ENCODE peak calls at places on chromosomes 3 and 15, in four cellular contexts. One of them, this sample, is unnamed.

GRCh38 chr15:51969728-51970127 is 1.9 kb downstream of the LEO1 start:
- DNase-seq in GM12878: no peak
- DNase-seq in K562: no peak
- DNase-seq in HepG2: no peak
- DNase-seq in this sample: no peak

GRCh38 chr3:139629033-139629432 is 48.7 kb downstream of the NMNAT3 start:
- DNase-seq in GM12878: no peak
- DNase-seq in K562: peak; percentile 9
- DNase-seq in HepG2: peak; percentile 36
- DNase-seq in this sample: peak; percentile 66

GRCh38 chr15:29695486-29696167 is 126.6 kb downstream of the TJP1 start:
- DNase-seq in GM12878: no peak
- DNase-seq in K562: peak; percentile 50
- DNase-seq in HepG2: peak; percentile 37
- DNase-seq in this sample: peak; percentile 48

GRCh38 chr3:55159016-55159415 is 231.2 kb upstream of the LRTM1 start:
- DNase-seq in GM12878: no peak
- DNase-seq in K562: no peak
- DNase-seq in HepG2: no peak
- DNase-seq in this sample: no peak

GRCh38 chr3:54733079-54733478 is 194.8 kb downstream of the LRTM1 start:
- DNase-seq in GM12878: no peak
- DNase-seq in K562: no peak
- DNase-seq in HepG2: no peak
- DNase-seq in this sample: no peak

GRCh38 chr3:52099006-52099405 is 42.6 kb upstream of the DUSP7 start:
- DNase-seq in GM12878: no peak
- DNase-seq in K562: no peak
- DNase-seq in HepG2: peak; percentile 38
- DNase-seq in this sample: no peak

GRCh38 chr3:30778923-30779322 is 115.5 kb downstream of the GADL1 start:
- DNase-seq in GM12878: no peak
- DNase-seq in K562: no peak
- DNase-seq in HepG2: no peak
- DNase-seq in this sample: no peak

GRCh38 chr3:194521514-194522260 is 34.9 kb upstream of the ATP13A3 start:
- DNase-seq in GM12878: no peak
- DNase-seq in K562: no peak
- DNase-seq in HepG2: no peak
- DNase-seq in this sample: no peak

GRCh38 chr15:66707310-66708160 is 5.5 kb downstream of the SMAD6 start:
- DNase-seq in GM12878: no peak
- DNase-seq in K562: no peak
- DNase-seq in HepG2: peak; percentile 47
- DNase-seq in this sample: peak; percentile 88

GRCh38 chr15:43901485-43901884 is 74.7 kb downstream of the WDR76 start:
- DNase-seq in GM12878: no peak
- DNase-seq in K562: no peak
- DNase-seq in HepG2: no peak
- DNase-seq in this sample: no peak

GRCh38 chr15:75868019-75868418 is 24.8 kb downstream of the UBE2Q2 start:
- DNase-seq in GM12878: no peak
- DNase-seq in K562: no peak
- DNase-seq in HepG2: no peak
- DNase-seq in this sample: no peak

GRCh38 chr3:74651239-74651638 is 36.8 kb upstream of the CNTN3 start:
- DNase-seq in GM12878: no peak
- DNase-seq in K562: no peak
- DNase-seq in HepG2: no peak
- DNase-seq in this sample: no peak

GRCh38 chr3:107641572-107642307 is 119.0 kb downstream of the BBX start:
- DNase-seq in GM12878: no peak
- DNase-seq in K562: no peak
- DNase-seq in HepG2: no peak
- DNase-seq in this sample: no peak

GRCh38 chr3:126496894-126497850 is 20.4 kb downstream of the UROC1 start:
- DNase-seq in GM12878: no peak
- DNase-seq in K562: no peak
- DNase-seq in HepG2: no peak
- DNase-seq in this sample: no peak

GRCh38 chr3:145959457-145960088 is 201.4 kb downstream of the PLOD2 start:
- DNase-seq in GM12878: no peak
- DNase-seq in K562: no peak
- DNase-seq in HepG2: no peak
- DNase-seq in this sample: no peak

GRCh38 chr3:196632033-196632751 is 7.3 kb upstream of the NRROS start:
- DNase-seq in GM12878: peak; percentile 69
- DNase-seq in K562: peak; percentile 97
- DNase-seq in HepG2: peak; percentile 54
- DNase-seq in this sample: peak; percentile 95

GRCh38 chr3:105130911-105131310 is 235.8 kb upstream of the ALCAM start:
- DNase-seq in GM12878: no peak
- DNase-seq in K562: no peak
- DNase-seq in HepG2: no peak
- DNase-seq in this sample: no peak

GRCh38 chr3:77319711-77320110 is 279.8 kb downstream of the ROBO2 start:
- DNase-seq in GM12878: no peak
- DNase-seq in K562: peak; percentile 21
- DNase-seq in HepG2: peak; percentile 15
- DNase-seq in this sample: peak; percentile 73

GRCh38 chr3:127483902-127484591 is 106.5 kb downstream of the TPRA1 start:
- DNase-seq in GM12878: peak; percentile 38
- DNase-seq in K562: no peak
- DNase-seq in HepG2: no peak
- DNase-seq in this sample: no peak

GRCh38 chr15:64455951-64456350 is 4.4 kb upstream of the ZNF609 start:
- DNase-seq in GM12878: no peak
- DNase-seq in K562: no peak
- DNase-seq in HepG2: no peak
- DNase-seq in this sample: no peak

GRCh38 chr3:56075089-56075488 is 393.2 kb downstream of the ERC2 start:
- DNase-seq in GM12878: no peak
- DNase-seq in K562: no peak
- DNase-seq in HepG2: no peak
- DNase-seq in this sample: no peak

GRCh38 chr3:127676921-127677351 is 4.2 kb downstream of the ABTB1 start:
- DNase-seq in GM12878: no peak
- DNase-seq in K562: no peak
- DNase-seq in HepG2: no peak
- DNase-seq in this sample: no peak

GRCh38 chr15:86610038-86610437 is 530.4 kb downstream of the AGBL1 start:
- DNase-seq in GM12878: no peak
- DNase-seq in K562: no peak
- DNase-seq in HepG2: no peak
- DNase-seq in this sample: no peak

GRCh38 chr3:110575702-110576101 is 495.9 kb upstream of the NECTIN3 start:
- DNase-seq in GM12878: no peak
- DNase-seq in K562: no peak
- DNase-seq in HepG2: no peak
- DNase-seq in this sample: peak; percentile 20

GRCh38 chr15:60713096-60714084 is 234.4 kb upstream of the ICE2 start:
- DNase-seq in GM12878: no peak
- DNase-seq in K562: no peak
- DNase-seq in HepG2: no peak
- DNase-seq in this sample: no peak

GRCh38 chr15:73232771-73233170 is 136.0 kb downstream of the HCN4 start:
- DNase-seq in GM12878: no peak
- DNase-seq in K562: no peak
- DNase-seq in HepG2: no peak
- DNase-seq in this sample: no peak

GRCh38 chr3:68999605-69000004 is 13.9 kb downstream of the EOGT start:
- DNase-seq in GM12878: no peak
- DNase-seq in K562: no peak
- DNase-seq in HepG2: no peak
- DNase-seq in this sample: no peak

GRCh38 chr3:175258763-175259162 is 399.6 kb downstream of the NAALADL2 start:
- DNase-seq in GM12878: no peak
- DNase-seq in K562: no peak
- DNase-seq in HepG2: no peak
- DNase-seq in this sample: no peak

GRCh38 chr15:69093127-69093526 is 67.3 kb upstream of the GLCE start:
- DNase-seq in GM12878: no peak
- DNase-seq in K562: peak; percentile 67
- DNase-seq in HepG2: no peak
- DNase-seq in this sample: peak; percentile 37

GRCh38 chr3:77186728-77187127 is 146.8 kb downstream of the ROBO2 start:
- DNase-seq in GM12878: no peak
- DNase-seq in K562: no peak
- DNase-seq in HepG2: no peak
- DNase-seq in this sample: no peak

GRCh38 chr3:118817748-118818165 is 216.9 kb downstream of the IGSF11 start:
- DNase-seq in GM12878: no peak
- DNase-seq in K562: peak; percentile 62
- DNase-seq in HepG2: peak; percentile 48
- DNase-seq in this sample: peak; percentile 88

GRCh38 chr3:126554560-126555525 is 3.9 kb downstream of the C3orf22 start:
- DNase-seq in GM12878: no peak
- DNase-seq in K562: no peak
- DNase-seq in HepG2: peak; percentile 25
- DNase-seq in this sample: no peak

DNA sequence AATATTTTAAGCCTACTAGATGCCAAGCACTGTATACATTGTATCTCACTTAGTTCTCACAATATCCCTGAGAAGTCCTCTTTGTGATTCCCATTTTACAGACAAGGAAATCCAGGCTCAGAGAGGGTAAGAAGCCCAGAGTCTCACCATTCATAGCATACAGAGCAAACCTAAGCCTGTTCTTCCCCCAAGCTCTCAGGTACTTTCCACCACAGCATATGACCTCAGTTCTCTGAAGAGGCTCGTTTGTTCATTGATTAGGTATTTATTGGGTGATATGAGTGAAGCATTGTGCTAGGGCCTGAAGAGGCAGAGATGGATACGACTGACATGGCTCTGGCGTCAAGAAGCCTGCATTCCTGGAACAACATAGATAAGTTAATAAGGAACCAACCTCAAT is 310.9 kb upstream of the UMPS start:
- DNase-seq in GM12878: no peak
- DNase-seq in K562: no peak
- DNase-seq in HepG2: no peak
- DNase-seq in this sample: no peak
- TF ChIP-seq CREB1 in GM12878: no peak
- TF ChIP-seq CREB1 in K562: no peak
- TF ChIP-seq CREB1 in HepG2: no peak
- TF ChIP-seq CREB1 in this sample: no peak

GRCh38 chr3:45132568-45133211 is 13.5 kb downstream of the CDCP1 start:
- DNase-seq in GM12878: no peak
- DNase-seq in K562: no peak
- DNase-seq in HepG2: no peak
- DNase-seq in this sample: no peak
- TF ChIP-seq REST in GM12878: no peak
- TF ChIP-seq REST in K562: no peak
- TF ChIP-seq REST in HepG2: no peak
- TF ChIP-seq REST in this sample: no peak

DNA sequence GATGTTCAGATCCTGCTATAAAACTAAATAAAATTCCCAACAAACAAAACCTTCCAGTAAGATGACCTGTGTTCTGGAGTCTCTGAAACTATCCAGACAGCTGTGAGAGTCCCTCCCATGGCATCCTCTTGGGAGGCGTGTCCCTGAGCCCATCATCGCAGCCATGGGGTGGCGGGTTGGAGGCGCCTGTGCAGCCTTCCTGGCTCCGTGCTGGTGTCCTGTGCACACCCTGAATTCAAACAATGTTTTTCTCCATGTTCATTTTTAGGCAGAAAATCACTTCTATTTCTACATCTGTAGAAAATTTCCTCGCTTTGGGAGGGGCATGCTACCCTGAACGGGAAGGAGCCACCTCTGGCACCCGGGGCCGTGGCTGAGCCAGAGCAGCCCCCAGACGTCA is 19.4 kb upstream of the OCA2 start:
- DNase-seq in GM12878: no peak
- DNase-seq in K562: no peak
- DNase-seq in HepG2: no peak
- DNase-seq in this sample: no peak
- H3K36me3 ChIP-seq in GM12878: peaks cover 9% of the 10 kb centered on the region
- H3K36me3 ChIP-seq in K562: peaks cover 89% of the 10 kb centered on the region
- H3K36me3 ChIP-seq in HepG2: peaks cover 17% of the 10 kb centered on the region
- H3K36me3 ChIP-seq in this sample: peaks cover 8% of the 10 kb centered on the region

GRCh38 chr3:106256249-106256957 is 387.6 kb upstream of the CBLB start:
- DNase-seq in GM12878: peak; percentile 40
- DNase-seq in K562: no peak
- DNase-seq in HepG2: no peak
- DNase-seq in this sample: no peak
- TF ChIP-seq CREB1 in GM12878: no peak
- TF ChIP-seq CREB1 in K562: no peak
- TF ChIP-seq CREB1 in HepG2: no peak
- TF ChIP-seq CREB1 in this sample: no peak

GRCh38 chr15:78047631-78048409 is 29.7 kb downstream of the TBC1D2B start:
- DNase-seq in GM12878: no peak
- DNase-seq in K562: no peak
- DNase-seq in HepG2: no peak
- DNase-seq in this sample: no peak
- TF ChIP-seq REST in GM12878: no peak
- TF ChIP-seq REST in K562: no peak
- TF ChIP-seq REST in HepG2: no peak
- TF ChIP-seq REST in this sample: no peak

GRCh38 chr3:100743535-100743934 is 34.2 kb downstream of the TFG start:
- DNase-seq in GM12878: no peak
- DNase-seq in K562: no peak
- DNase-seq in HepG2: no peak
- DNase-seq in this sample: no peak
- H3K36me3 ChIP-seq in GM12878: peaks cover 41% of the 10 kb centered on the region
- H3K36me3 ChIP-seq in K562: peaks cover 93% of the 10 kb centered on the region
- H3K36me3 ChIP-seq in HepG2: peaks cover 15% of the 10 kb centered on the region
- H3K36me3 ChIP-seq in this sample: peaks cover 23% of the 10 kb centered on the region

GRCh38 chr15:91263632-91264477 is 163.8 kb downstream of the SV2B start:
- DNase-seq in GM12878: no peak
- DNase-seq in K562: no peak
- DNase-seq in HepG2: no peak
- DNase-seq in this sample: no peak
- TF ChIP-seq CREB1 in GM12878: no peak
- TF ChIP-seq CREB1 in K562: no peak
- TF ChIP-seq CREB1 in HepG2: no peak
- TF ChIP-seq CREB1 in this sample: no peak